ENCODE peak calls at places on chromosomes 12 and 14, in four cellular contexts. M is NCI-H2171, P is AG08395, V is ovary. R is an unnamed sample.

GRCh38 chr14:61280092-61280525 is 1.0 kb downstream of the TMEM30B start:
- DNase-seq in M (no peak), P (no peak), V (no peak), R (no peak)

GRCh38 chr14:99745307-99745951 is 47.8 kb upstream of the EML1 start:
- DNase-seq in P (no peak), V (peak; percentile 36), M (no peak), R (no peak)

GRCh38 chr12:47370421-47370820 is 290.7 kb upstream of the AMIGO2 start:
- DNase-seq in M (no peak), V (no peak), P (no peak), R (no peak)

GRCh38 chr12:19208456-19208855 is 78.9 kb downstream of the PLEKHA5 start:
- DNase-seq in M (no peak), V (no peak), P (no peak), R (no peak)

GRCh38 chr14:104334812-104335161 is 196.4 kb downstream of the KIF26A start:
- DNase-seq in P (no peak), V (no peak), M (no peak), R (no peak)

GRCh38 chr14:61561144-61561543 is 134.2 kb upstream of the HIF1A start:
- DNase-seq in P (no peak), V (no peak), M (no peak), R (no peak)

GRCh38 chr12:20374775-20375174 is 6.4 kb downstream of the PDE3A start:
- DNase-seq in V (no peak), M (no peak), P (no peak), R (no peak)

GRCh38 chr14:32682219-32682618 is 256.5 kb upstream of the NPAS3 start:
- DNase-seq in M (no peak), V (no peak), P (no peak), R (no peak)

GRCh38 chr12:66965613-66966012 is 286.7 kb upstream of the GRIP1 start:
- DNase-seq in M (peak; percentile 6), P (no peak), V (no peak), R (no peak)

GRCh38 chr12:116783503-116784237 is 45.6 kb downstream of the RNFT2 start:
- DNase-seq in V (no peak), P (no peak), M (no peak), R (no peak)

GRCh38 chr12:34405286-34406227 is 383.3 kb downstream of the ALG10 start:
- DNase-seq in V (peak; percentile 4), M (no peak), P (peak; percentile 0), R (no peak)

GRCh38 chr14:104972301-104973211 is 5.6 kb downstream of the AHNAK2 start:
- DNase-seq in V (peak; percentile 65), M (peak; percentile 66), P (peak; percentile 64), R (no peak)

GRCh38 chr12:117718141-117718540 is 250.6 kb downstream of the KSR2 start:
- DNase-seq in M (no peak), P (peak; percentile 44), V (no peak), R (no peak)

GRCh38 chr14:69105326-69105725 is 47.6 kb downstream of the DCAF5 start:
- DNase-seq in M (no peak), V (no peak), P (peak; percentile 52), R (no peak)

GRCh38 chr12:6146509-6146908 is 22.0 kb upstream of the VWF start:
- DNase-seq in P (no peak), V (no peak), M (no peak), R (no peak)

GRCh38 chr14:51677276-51677675 is 25.6 kb downstream of the FRMD6 start:
- DNase-seq in M (no peak), V (no peak), P (peak; percentile 51), R (no peak)

GRCh38 chr12:66203820-66204219 is 14.8 kb downstream of the IRAK3 start:
- DNase-seq in M (no peak), P (no peak), V (no peak), R (no peak)

GRCh38 chr14:61860294-61860918 is 98.2 kb downstream of the SNAPC1 start:
- DNase-seq in P (peak; percentile 62), M (peak; percentile 21), V (no peak), R (peak; percentile 46)

GRCh38 chr14:106436310-106436905 is 910.0 kb downstream of the TMEM121 start:
- DNase-seq in V (no peak), M (peak; percentile 22), P (no peak), R (peak; percentile 39)

GRCh38 chr14:104100171-104101085 is 14.9 kb downstream of the ASPG start:
- DNase-seq in P (no peak), V (peak; percentile 19), M (no peak), R (no peak)

GRCh38 chr12:100741084-100741711 is 53.4 kb upstream of the ANO4 start:
- DNase-seq in M (no peak), V (no peak), P (peak; percentile 53), R (peak; percentile 10)